ENCODE peak calls at places on chromosomes 12 and 14, in ten cellular contexts. Y is CD8-positive, alpha-beta T cell; C is neural progenitor cell; U is GM23248; S is small intestine; J is PC-3; F is pancreas; X is kidney; L is CD4-positive, CD25-positive, alpha-beta regulatory T cell; B is SK-N-SH. A is an unnamed sample. For H3K4me1, the result is how much of the 10 kb centered on the place peaks cover.

GRCh38 chr12:57352166-57352565 is 78.7 kb downstream of the R3HDM2 start:
- DNase-seq in X (no peak), C (no peak), Y (no peak), U (no peak), S (no peak), L (no peak), F (no peak), J (peak), B (no peak), A (no peak)

GRCh38 chr14:37745657-37746056 is 150.2 kb downstream of the TTC6 start:
- DNase-seq in F (no peak), B (no peak), U (no peak), L (no peak), C (no peak), X (no peak), J (no peak), S (no peak), Y (no peak), A (no peak)

GRCh38 chr14:55832122-55832911 is 252.3 kb downstream of the KTN1 start:
- DNase-seq in B (no peak), J (peak), F (peak), U (peak), X (no peak), L (no peak), Y (no peak), S (peak), C (no peak), A (no peak)

GRCh38 chr14:75648066-75648838 is 12.4 kb downstream of the ERG28 start:
- DNase-seq in S (no peak), B (no peak), L (no peak), C (no peak), U (peak), Y (no peak), J (peak), F (peak), X (peak), A (no peak)

GRCh38 chr12:109134186-109134917 is 18.0 kb downstream of the ACACB start:
- DNase-seq in L (no peak), Y (no peak), F (peak), X (no peak), U (peak), C (peak), S (no peak), B (peak), J (peak), A (no peak)

GRCh38 chr12:7017870-7018349 is 366 bp downstream of the LPCAT3 start:
- DNase-seq in X (no peak), B (peak), U (no peak), C (no peak), J (peak), L (no peak), S (peak), F (no peak), Y (no peak), A (no peak)

GRCh38 chr12:98679611-98680005 is 34.5 kb downstream of the APAF1 start:
- DNase-seq in Y (no peak), S (no peak), L (no peak), B (no peak), C (no peak), X (peak), U (no peak), F (no peak), J (no peak), A (no peak)

GRCh38 chr12:116697305-116698130 is 40.4 kb downstream of the SPRING1 start:
- DNase-seq in F (peak), Y (no peak), B (peak), U (peak), J (peak), X (no peak), C (peak), L (no peak), S (no peak), A (no peak)

GRCh38 chr12:43740511-43741100 is 18.0 kb downstream of the PUS7L start:
- DNase-seq in F (no peak), C (no peak), B (no peak), X (no peak), Y (no peak), L (no peak), U (peak), J (no peak), S (no peak), A (no peak)

GRCh38 chr12:37720846-37721245 is 595.7 kb upstream of the ALG10B start:
- DNase-seq in L (no peak), B (no peak), C (no peak), U (no peak), Y (no peak), X (no peak), F (no peak), J (no peak), S (no peak), A (no peak)

GRCh38 chr12:15527201-15527782 is 205.0 kb downstream of the PTPRO start:
- DNase-seq in B (no peak), X (no peak), C (peak), U (peak), F (no peak), J (peak), Y (no peak), L (no peak), S (no peak), A (no peak)

GRCh38 chr14:92108345-92109254 is 2.2 kb upstream of the ATXN3 start:
- DNase-seq in X (no peak), U (no peak), Y (no peak), S (no peak), J (no peak), B (no peak), C (peak), F (no peak), L (peak), A (no peak)

GRCh38 chr14:34179723-34180122 is 228.8 kb upstream of the EGLN3 start:
- DNase-seq in Y (no peak), U (no peak), J (peak), S (no peak), X (no peak), C (no peak), F (no peak), B (no peak), L (no peak), A (no peak)

GRCh38 chr12:38141861-38142260 is 174.7 kb upstream of the ALG10B start:
- DNase-seq in Y (no peak), B (no peak), C (no peak), X (no peak), F (peak), L (no peak), S (no peak), U (no peak), J (no peak), A (no peak)

GRCh38 chr14:94707494-94707893 is 62.4 kb downstream of the GSC start:
- DNase-seq in Y (no peak), X (no peak), J (no peak), F (no peak), S (no peak), B (no peak), U (no peak), C (peak), L (no peak), A (no peak)

GRCh38 chr12:66129934-66130266 is 650 bp downstream of the LLPH start:
- DNase-seq in L (no peak), F (no peak), U (peak), B (peak), X (no peak), J (no peak), Y (no peak), C (no peak), S (peak), A (no peak)

GRCh38 chr14:28254768-28255167 is 511.8 kb upstream of the FOXG1 start:
- DNase-seq in L (no peak), J (no peak), B (no peak), U (no peak), C (no peak), Y (no peak), X (no peak), F (no peak), S (no peak), A (no peak)

DNA sequence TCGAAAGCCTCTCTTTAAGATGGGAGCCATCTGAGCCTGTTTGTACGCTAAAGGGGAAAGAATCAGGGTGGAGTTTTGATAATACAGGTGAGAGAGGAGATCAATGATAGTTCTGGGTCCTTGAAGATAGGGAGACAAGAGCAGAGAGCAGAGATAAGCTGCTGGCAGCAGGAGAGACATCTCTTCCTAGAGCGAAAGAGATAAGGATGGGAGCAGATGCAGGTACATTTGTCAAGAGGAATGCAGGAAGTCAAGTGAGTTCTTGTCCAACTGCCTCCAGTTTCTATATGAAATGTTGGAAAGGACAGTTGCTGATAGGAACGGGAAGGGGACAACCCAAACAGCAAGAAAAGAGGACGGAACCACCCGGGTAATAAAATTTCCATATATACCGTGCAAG is 24.7 kb upstream of the HIF1A start:
- DNase-seq in L (no peak), B (no peak), C (no peak), Y (no peak), S (no peak), U (no peak), F (no peak), X (no peak), J (no peak), A (no peak)
- H3K27ac ChIP-seq in L (peak), B (no peak), C (no peak), Y (peak), S (no peak), U (no peak), F (no peak), X (no peak), J (no peak), A (no peak)

GRCh38 chr12:52872644-52873384 is 24.0 kb upstream of the KRT78 start:
- DNase-seq in C (no peak), F (no peak), L (no peak), J (no peak), Y (no peak), U (no peak), S (peak), B (no peak), X (peak), A (no peak)

GRCh38 chr12:52873513-52873831 is 24.7 kb upstream of the KRT78 start:
- DNase-seq in S (no peak), J (no peak), L (no peak), B (no peak), X (no peak), U (no peak), F (no peak), C (no peak), Y (no peak), A (no peak)

GRCh38 chr12:52871291-52871961 is 22.6 kb upstream of the KRT78 start:
- DNase-seq in F (no peak), J (peak), B (no peak), L (no peak), C (no peak), S (peak), X (peak), U (peak), Y (no peak), A (peak)

GRCh38 chr12:52867636-52868035 is 18.8 kb upstream of the KRT78 start:
- DNase-seq in B (no peak), Y (peak), C (no peak), J (no peak), U (peak), S (peak), L (no peak), X (peak), F (no peak), A (no peak)

DNA sequence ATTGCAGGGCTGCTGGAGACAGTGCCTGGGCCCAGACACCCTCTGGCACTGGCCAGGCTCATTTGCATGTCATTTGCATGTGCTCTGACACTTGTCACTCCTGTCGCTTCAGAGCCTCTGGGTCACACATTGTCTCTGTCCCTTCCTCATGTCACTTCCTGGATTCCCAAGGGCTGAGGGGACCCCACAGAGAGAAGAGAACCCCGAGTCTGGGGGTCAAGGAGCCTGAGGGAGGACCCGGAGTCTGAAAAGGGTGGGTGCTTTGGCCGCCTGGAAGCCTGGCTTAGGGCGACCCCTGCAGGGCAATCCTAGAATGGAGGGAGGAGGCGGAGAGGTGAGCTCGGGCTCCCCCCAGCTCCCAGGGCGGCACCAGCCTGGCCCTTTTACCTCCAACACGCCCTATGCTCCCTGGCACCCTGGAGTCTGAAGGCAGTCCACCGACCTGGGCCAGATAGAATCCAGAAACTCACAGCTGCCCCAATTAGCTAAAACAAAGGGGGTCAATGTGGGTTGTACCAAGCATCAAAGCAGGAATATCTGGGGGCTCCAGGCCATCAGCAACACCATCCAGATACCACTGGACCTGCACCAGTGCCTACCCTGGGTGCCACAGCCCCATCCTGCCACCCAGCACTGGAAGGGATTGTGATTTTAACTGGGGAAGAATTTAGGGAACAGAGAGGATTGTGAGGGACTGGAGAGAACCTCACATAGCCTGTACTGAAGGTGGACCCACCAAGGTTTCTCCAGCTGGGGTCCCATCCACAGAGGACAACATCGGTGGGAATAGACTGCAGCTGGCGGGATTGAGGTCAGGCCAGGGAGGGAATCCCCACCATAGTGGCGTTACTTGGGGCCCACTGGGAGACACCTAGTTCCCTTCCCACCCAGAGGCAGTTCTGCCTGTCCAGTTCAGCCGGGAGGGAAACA is 21.8 kb upstream of the KRT78 start:
- DNase-seq in X (peak), C (peak), Y (peak), J (peak), S (peak), L (peak), B (peak), U (peak), F (peak), A (peak)
- H3K4me1 ChIP-seq in X (under half), C (under half), Y (under half), J (half or more), S (under half), L (under half), B (under half), U (under half), F (under half), A (under half)

DNA sequence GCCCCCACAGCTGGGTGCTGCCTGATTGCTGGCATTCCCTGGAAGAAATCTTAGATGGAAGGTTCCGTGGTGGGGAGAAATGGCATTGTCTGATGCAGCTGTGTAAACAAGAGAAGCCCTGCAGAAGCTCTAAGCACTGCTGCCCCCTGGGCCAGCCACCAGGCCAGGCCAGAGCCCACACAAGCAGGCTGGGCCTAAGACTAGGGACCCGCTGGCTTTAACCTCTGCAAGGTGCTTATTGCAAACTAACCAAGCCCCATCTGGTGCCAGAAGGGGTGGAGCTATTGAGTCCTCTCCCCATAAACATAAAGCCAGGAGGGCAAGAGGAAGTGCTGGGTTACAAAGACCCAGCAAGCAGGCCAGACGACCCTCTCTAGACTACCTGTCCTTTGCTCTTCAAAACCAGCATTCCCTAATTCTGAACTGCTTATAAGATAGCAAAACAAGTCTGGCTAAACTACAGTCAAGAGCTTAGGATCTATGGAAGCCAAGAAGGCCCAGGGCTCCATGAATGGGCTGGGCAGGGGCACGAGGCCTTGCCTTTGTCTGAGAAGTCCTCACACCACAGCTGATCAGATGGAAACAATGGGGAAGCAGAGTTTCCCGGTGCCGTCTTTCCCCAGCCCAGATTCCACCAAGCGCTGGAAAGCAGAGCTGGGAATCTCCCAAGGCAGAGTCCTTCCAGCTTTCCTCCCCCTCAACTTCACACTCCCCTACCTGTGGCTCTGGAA is 28.8 kb downstream of the P2RX4 start:
- DNase-seq in B (peak), U (no peak), F (no peak), J (no peak), Y (no peak), S (no peak), X (no peak), L (peak), C (peak), A (peak)
- H3K4me3 ChIP-seq in B (no peak), U (no peak), F (no peak), J (no peak), Y (peak), S (no peak), X (no peak), L (no peak), C (no peak), A (no peak)

GRCh38 chr14:20989464-20989786 is 355 bp upstream of the METTL17 start:
- DNase-seq in B (no peak), U (no peak), Y (no peak), S (no peak), J (no peak), C (no peak), L (no peak), F (no peak), X (no peak), A (no peak)

GRCh38 chr14:20989787-20990600 is at the start of gene METTL17:
- DNase-seq in J (peak), L (peak), U (peak), C (peak), F (peak), Y (peak), X (peak), S (peak), B (peak), A (peak)

GRCh38 chr14:20986811-20987210 is 3.0 kb upstream of the METTL17 start:
- DNase-seq in Y (no peak), F (peak), L (no peak), U (peak), X (no peak), B (no peak), S (peak), J (peak), C (no peak), A (peak)

DNA sequence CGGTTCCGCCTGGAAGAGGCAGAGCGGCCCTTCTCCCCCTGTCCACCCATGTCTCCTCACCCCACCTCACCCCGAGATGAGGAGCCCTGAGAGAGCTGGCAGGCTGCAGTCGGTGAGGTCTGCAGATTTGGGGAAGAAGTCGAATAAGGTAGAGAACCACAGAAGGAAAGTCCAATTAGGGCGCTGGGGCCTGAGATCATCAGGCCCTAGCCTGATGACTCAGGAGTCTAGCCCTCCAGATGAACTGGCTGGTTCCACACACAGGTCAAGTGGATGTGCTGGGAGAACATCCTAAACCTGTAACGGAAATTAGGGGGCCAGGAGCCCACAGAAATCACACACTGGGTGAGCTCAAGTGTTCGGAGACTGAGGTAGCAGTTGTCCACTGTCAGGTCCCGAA is 1.1 kb upstream of the METTL17 start:
- DNase-seq in B (no peak), Y (no peak), L (no peak), U (peak), F (no peak), C (no peak), X (no peak), S (no peak), J (no peak), A (no peak)
- H3K27ac ChIP-seq in B (peak), Y (no peak), L (no peak), U (peak), F (no peak), C (no peak), X (peak), S (peak), J (no peak), A (peak)

GRCh38 chr14:68608235-68608962 is 184.5 kb downstream of the ZFP36L1 start:
- DNase-seq in Y (no peak), C (no peak), U (no peak), J (no peak), B (no peak), F (no peak), X (no peak), L (no peak), S (no peak), A (no peak)
- H3K4me1 ChIP-seq in Y (under half), C (under half), U (under half), J (under half), B (under half), F (under half), X (under half), L (under half), S (under half), A (under half)